ENCODE peak calls at places on chromosomes 5 and 9, in seven cellular contexts. Z is breast epithelium, R is sigmoid colon, E is stomach, B is thyroid gland, G is body of pancreas, W is heart left ventricle. I is an unnamed sample.

GRCh38 chr5:142098275-142098674 is 10.3 kb upstream of the NDFIP1 start:
- DNase-seq in Z (no peak), R (no peak), E (no peak), B (no peak), G (no peak), W (no peak), I (no peak)

GRCh38 chr5:95846554-95847260 is 24.2 kb upstream of the GLRX start:
- DNase-seq in Z (no peak), R (peak; percentile 85), E (peak; percentile 87), B (peak; percentile 71), G (peak; percentile 74), W (peak; percentile 61), I (no peak)

GRCh38 chr5:173291722-173292658 is 36.2 kb downstream of the STC2 start:
- DNase-seq in Z (no peak), R (no peak), E (no peak), B (no peak), G (no peak), W (no peak), I (no peak)

GRCh38 chr5:150044334-150044681 is 42.0 kb downstream of the CSF1R start:
- DNase-seq in Z (no peak), R (no peak), E (no peak), B (no peak), G (no peak), W (no peak), I (no peak)

GRCh38 chr5:131757830-131758519 is 38.8 kb downstream of the FNIP1 start:
- DNase-seq in Z (no peak), R (no peak), E (no peak), B (no peak), G (no peak), W (no peak), I (no peak)

GRCh38 chr9:76891874-76892273 is 14.0 kb downstream of the PRUNE2 start:
- DNase-seq in Z (no peak), R (no peak), E (no peak), B (no peak), G (no peak), W (no peak), I (no peak)

GRCh38 chr5:106418196-106418595 is 1252.5 kb downstream of the EFNA5 start:
- DNase-seq in Z (no peak), R (no peak), E (no peak), B (no peak), G (no peak), W (no peak), I (no peak)

GRCh38 chr9:81430727-81431126 is 258.6 kb downstream of the TLE1 start:
- DNase-seq in Z (no peak), R (no peak), E (no peak), B (no peak), G (no peak), W (no peak), I (no peak)

GRCh38 chr5:132273631-132274030 is 16.1 kb downstream of the PDLIM4 start:
- DNase-seq in Z (no peak), R (no peak), E (no peak), B (peak; percentile 20), G (no peak), W (no peak), I (peak; percentile 8)

GRCh38 chr5:94153736-94154450 is 412.5 kb upstream of the POU5F2 start:
- DNase-seq in Z (no peak), R (no peak), E (no peak), B (no peak), G (no peak), W (no peak), I (no peak)

GRCh38 chr9:99299214-99300102 is 77.4 kb downstream of the SEC61B start:
- DNase-seq in Z (no peak), R (no peak), E (no peak), B (no peak), G (no peak), W (no peak), I (no peak)

GRCh38 chr9:130219661-130220081 is 45.9 kb upstream of the HMCN2 start:
- DNase-seq in Z (no peak), R (no peak), E (no peak), B (no peak), G (no peak), W (no peak), I (no peak)

GRCh38 chr5:54522080-54522479 is 4.5 kb downstream of the SNX18 start:
- DNase-seq in Z (no peak), R (no peak), E (no peak), B (no peak), G (no peak), W (no peak), I (no peak)

GRCh38 chr5:141881886-141882285 is 3.7 kb upstream of the PCDH1 start:
- DNase-seq in Z (no peak), R (no peak), E (no peak), B (no peak), G (no peak), W (no peak), I (peak; percentile 56)

DNA sequence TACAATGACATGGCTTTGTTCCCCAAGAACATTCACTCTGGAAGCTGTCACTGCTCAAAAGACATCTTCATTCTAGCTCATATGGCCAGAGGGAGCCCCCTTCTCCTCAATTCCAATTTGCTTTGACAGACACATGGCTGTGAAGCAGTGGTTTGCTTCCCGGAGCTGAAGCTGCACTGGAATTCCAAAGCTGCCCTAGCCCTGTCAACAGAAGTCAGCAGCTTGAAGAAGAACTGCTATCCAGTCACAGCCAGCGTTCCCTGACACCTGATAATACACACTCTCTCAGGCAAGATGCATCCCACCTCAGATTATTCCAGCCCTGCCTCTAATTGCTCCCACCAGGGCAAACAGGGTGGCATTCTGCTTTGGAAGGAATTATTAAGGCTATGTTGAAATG is 93.7 kb downstream of the SEMA5A start:
- DNase-seq in Z (no peak), R (no peak), E (no peak), B (no peak), G (no peak), W (no peak), I (no peak)
- TF ChIP-seq CTCF in Z (no peak), R (no peak), E (no peak), B (no peak), G (no peak), W (no peak), I (no peak)

GRCh38 chr5:68433921-68434879 is 218.6 kb downstream of the PIK3R1 start:
- DNase-seq in Z (peak; percentile 82), R (peak; percentile 85), E (peak; percentile 85), B (peak; percentile 33), G (peak; percentile 49), W (peak; percentile 96), I (peak; percentile 90)
- TF ChIP-seq POLR2A in Z (no peak), R (no peak), E (no peak), B (no peak), G (no peak), W (no peak), I (no peak)

DNA sequence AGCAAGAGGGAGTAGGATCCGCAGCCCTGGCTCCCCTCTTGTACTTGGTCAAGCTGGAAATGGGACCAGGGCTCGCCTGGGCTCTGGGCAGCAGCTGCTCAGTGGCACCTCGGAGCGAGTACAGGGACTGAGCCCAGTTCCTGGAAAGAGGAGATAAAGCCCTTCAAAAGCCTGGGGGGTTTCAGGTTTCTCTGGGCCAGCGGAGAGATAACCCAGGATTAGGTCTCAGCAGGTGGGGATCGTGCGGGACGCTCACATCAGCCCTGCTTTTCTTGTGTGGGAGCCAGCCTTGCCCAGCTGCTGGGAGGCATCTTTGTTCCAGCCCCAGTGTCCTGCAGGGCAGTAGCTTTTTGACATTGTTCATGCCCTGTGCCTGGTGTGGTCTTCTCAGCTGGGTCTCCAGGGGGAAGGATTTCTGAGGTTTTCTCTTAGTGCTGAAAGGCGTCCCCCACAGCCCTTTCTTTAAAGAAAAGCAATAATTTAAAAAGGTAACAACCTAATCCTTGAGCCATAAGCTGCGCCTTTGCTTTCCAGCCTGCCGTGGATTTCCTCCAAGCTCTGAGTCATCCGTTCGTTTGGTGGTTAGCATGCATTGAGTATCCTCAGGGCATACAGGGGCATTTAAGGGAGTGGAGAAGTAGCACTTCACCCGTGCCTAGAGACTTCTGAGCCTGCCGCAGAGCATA is 657 bp upstream of the TNC start:
- DNase-seq in Z (peak; percentile 54), R (peak; percentile 93), E (peak; percentile 60), B (peak; percentile 44), G (peak; percentile 22), W (peak; percentile 43), I (peak; percentile 85)
- TF ChIP-seq CTCF in Z (no peak), R (no peak), E (no peak), B (no peak), G (no peak), W (no peak), I (no peak)

GRCh38 chr9:110050925-110051355 is 157.0 kb downstream of the C9orf152 start:
- DNase-seq in Z (no peak), R (peak; percentile 80), E (no peak), B (peak; percentile 12), G (no peak), W (peak; percentile 34), I (no peak)
- TF ChIP-seq POLR2A in Z (no peak), R (no peak), E (no peak), B (no peak), G (no peak), W (no peak), I (no peak)

DNA sequence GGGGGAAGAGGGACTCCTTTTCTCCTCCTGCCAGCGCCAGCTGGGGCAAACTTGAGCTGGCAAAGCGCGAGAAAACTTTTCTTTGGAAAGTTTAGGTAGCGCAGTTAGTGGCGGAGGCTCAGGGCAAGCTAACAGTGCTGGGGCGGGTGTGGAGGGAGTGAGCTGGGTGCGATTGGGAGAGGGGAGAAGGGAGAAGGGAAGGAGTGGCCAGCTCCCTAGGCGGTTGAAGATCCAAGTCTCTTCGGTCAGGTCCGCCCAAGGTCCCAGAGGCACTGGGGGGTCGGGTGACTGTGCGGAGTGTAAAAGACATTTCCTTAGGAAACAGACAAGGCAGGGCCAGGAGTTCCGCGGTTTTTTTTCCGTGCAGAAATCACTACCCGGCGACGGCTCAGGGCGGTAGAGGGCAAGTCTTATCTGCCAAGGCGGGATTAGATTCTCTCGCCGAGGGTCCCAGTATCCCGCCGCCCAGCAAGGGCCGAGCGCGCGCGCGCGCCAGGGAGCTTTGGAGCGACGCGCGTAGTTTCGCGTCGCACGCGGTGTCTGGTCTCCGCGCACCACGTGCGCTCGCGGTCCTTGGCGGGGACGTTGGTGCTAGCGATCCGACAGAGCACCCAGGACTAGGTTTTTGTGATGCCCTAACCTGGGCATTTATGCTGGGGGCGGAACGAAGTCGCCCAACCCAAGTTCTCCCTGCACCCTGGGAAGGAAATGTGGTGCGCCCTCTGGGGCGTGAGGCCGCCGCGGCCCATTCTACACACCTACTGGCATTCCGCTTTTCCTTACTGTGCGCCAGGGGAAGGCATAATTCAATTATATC is 33.7 kb upstream of the NFIB start:
- DNase-seq in Z (no peak), R (peak; percentile 77), E (no peak), B (peak; percentile 53), G (peak; percentile 41), W (peak; percentile 63), I (no peak)
- TF ChIP-seq CTCF in Z (no peak), R (no peak), E (no peak), B (no peak), G (peak; percentile 20), W (peak; percentile 24), I (no peak)

DNA sequence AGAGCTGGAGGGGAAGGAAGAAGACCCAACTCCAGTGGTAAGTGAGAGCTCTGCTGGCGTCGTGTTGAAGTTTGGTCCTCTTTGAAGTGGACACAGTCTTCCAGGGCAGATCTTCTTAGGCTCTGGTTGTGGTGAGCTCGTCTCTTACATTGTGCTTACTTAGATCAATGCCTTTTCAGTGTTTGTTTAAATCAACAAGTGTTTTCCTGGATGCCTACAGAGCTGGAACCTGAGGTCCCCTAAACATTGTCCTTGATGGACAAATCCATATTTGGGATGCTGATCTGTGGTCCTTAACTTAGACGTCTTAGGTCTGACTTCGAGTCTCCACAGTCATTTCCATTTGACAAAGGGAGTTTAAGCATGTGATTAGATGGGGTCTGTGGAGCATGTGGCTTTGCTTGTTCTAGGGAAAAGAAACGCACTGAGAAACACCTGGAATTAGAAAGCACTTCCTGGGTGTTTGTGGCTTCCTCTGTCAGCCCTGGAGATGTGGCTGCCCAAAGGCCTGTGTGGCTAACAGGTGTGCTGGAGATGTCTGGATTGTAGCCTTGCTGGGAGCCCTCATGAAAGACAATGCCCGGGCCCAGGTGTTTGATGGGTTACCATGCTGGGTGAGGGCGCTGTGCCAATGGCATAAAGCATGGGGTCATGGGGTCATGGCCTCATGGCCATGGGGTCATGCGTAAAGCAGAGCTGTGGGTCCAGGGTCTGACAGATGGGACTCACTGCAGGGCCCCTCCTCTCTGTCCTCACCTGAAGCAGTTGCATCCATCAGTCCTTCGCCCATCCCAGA is 21.4 kb downstream of the ANKRD33B start:
- DNase-seq in Z (no peak), R (no peak), E (no peak), B (no peak), G (no peak), W (no peak), I (no peak)
- TF ChIP-seq POLR2A in Z (no peak), R (no peak), E (no peak), B (no peak), G (no peak), W (no peak), I (no peak)